ENCODE peak calls at places on chromosomes 3 and 15, in eight cellular contexts. K is gastrocnemius medialis; O is HuH-7; I is Karpas-422; U is right atrium auricular region; T is fibroblast of the conjunctiva; Z is stimulated activated CD8-positive, alpha-beta memory T cell treated with anti-CD3 and anti-CD28 coated beads, Interleukin-12 subunit alpha, Interleukin-12 subunit beta, amount 100 ng/mL, for 4 hours; B is activated CD4-positive, alpha-beta T cell treated with anti-CD3 and anti-CD28 coated beads, Interleukin-2, amount 10 ng/mL, durations not matched to agents 7 days and 5 days. J is an unnamed sample.

GRCh38 chr3:194471863-194472262 is 14.9 kb downstream of the ATP13A3 start:
- DNase-seq in I (no peak), T (no peak), O (no peak), K (no peak), B (no peak), Z (no peak), U (no peak), J (no peak)

GRCh38 chr3:47961815-47962606 is 54.2 kb downstream of the MAP4 start:
- DNase-seq in Z (no peak), I (no peak), T (peak), O (no peak), B (peak), U (no peak), K (no peak), J (no peak)

GRCh38 chr3:193498195-193498594 is 56.5 kb downstream of the ATP13A4 start:
- DNase-seq in U (no peak), B (no peak), Z (no peak), O (no peak), I (no peak), K (no peak), T (no peak), J (no peak)

GRCh38 chr3:17431004-17431403 is 311.4 kb downstream of the TBC1D5 start:
- DNase-seq in T (peak), O (no peak), U (no peak), K (no peak), B (no peak), I (peak), Z (no peak), J (no peak)

GRCh38 chr3:171459130-171459941 is 869 bp downstream of the TNIK start:
- DNase-seq in B (peak), I (no peak), U (peak), Z (peak), O (peak), T (no peak), K (peak), J (no peak)

GRCh38 chr3:48919215-48920138 is 835 bp downstream of the ARIH2 start:
- DNase-seq in O (peak), B (peak), T (no peak), K (no peak), U (no peak), I (peak), Z (peak), J (no peak)

GRCh38 chr15:90261811-90262210 is 3.7 kb upstream of the NGRN start:
- DNase-seq in Z (no peak), B (no peak), T (no peak), K (no peak), U (no peak), I (no peak), O (no peak), J (no peak)

GRCh38 chr3:112303811-112304325 is 9.9 kb upstream of the SLC9C1 start:
- DNase-seq in T (no peak), B (peak), K (no peak), O (no peak), U (no peak), Z (no peak), I (peak), J (no peak)

GRCh38 chr3:36763111-36763849 is 1.1 kb downstream of the DCLK3 start:
- DNase-seq in Z (no peak), U (no peak), B (no peak), T (no peak), I (no peak), O (no peak), K (no peak), J (no peak)

GRCh38 chr15:64685230-64685886 is 90.0 kb downstream of the RBPMS2 start:
- DNase-seq in T (no peak), Z (no peak), O (no peak), U (no peak), B (no peak), K (no peak), I (no peak), J (no peak)

GRCh38 chr3:98021821-98022220 is 13.3 kb downstream of the GABRR3 start:
- DNase-seq in I (no peak), U (no peak), T (no peak), K (no peak), O (no peak), Z (no peak), B (no peak), J (no peak)

GRCh38 chr15:83356516-83357399 is 72.3 kb upstream of the BNC1 start:
- DNase-seq in U (no peak), B (no peak), Z (no peak), O (no peak), T (no peak), K (no peak), I (no peak), J (no peak)

GRCh38 chr15:29570121-29570930 is 251.9 kb downstream of the TJP1 start:
- DNase-seq in B (no peak), T (no peak), U (no peak), K (no peak), I (no peak), Z (no peak), O (peak), J (no peak)

GRCh38 chr3:113284453-113285050 is 73.2 kb downstream of the BOC start:
- DNase-seq in Z (no peak), T (no peak), I (no peak), K (no peak), O (no peak), B (no peak), U (no peak), J (no peak)

GRCh38 chr3:18680759-18681158 is 255.6 kb upstream of the SATB1 start:
- DNase-seq in K (no peak), Z (no peak), T (no peak), U (no peak), I (no peak), O (no peak), B (no peak), J (no peak)

GRCh38 chr3:171614318-171614967 is 154.2 kb upstream of the TNIK start:
- DNase-seq in B (no peak), I (peak), T (no peak), U (no peak), O (peak), K (no peak), Z (no peak), J (no peak)

GRCh38 chr3:187314176-187314575 is 22.6 kb upstream of the MASP1 start:
- DNase-seq in Z (no peak), T (no peak), I (no peak), U (no peak), K (no peak), B (no peak), O (no peak), J (no peak)

GRCh38 chr3:35322070-35322469 is 317.3 kb upstream of the ARPP21 start:
- DNase-seq in U (no peak), I (no peak), K (no peak), O (no peak), B (no peak), Z (no peak), T (peak), J (no peak)

GRCh38 chr3:137641879-137642278 is 122.2 kb upstream of the SOX14 start:
- DNase-seq in O (no peak), T (no peak), I (no peak), Z (no peak), B (no peak), K (no peak), U (no peak), J (no peak)

GRCh38 chr3:14138878-14139659 is 14.2 kb downstream of the TMEM43 start:
- DNase-seq in O (no peak), K (no peak), B (no peak), Z (no peak), T (no peak), U (no peak), I (no peak), J (no peak)

GRCh38 chr3:31444220-31445142 is 88.2 kb upstream of the STT3B start:
- DNase-seq in O (no peak), B (no peak), Z (no peak), I (no peak), K (no peak), T (no peak), U (no peak), J (peak)